ENCODE peak calls at places on chromosomes 5 and 9, in eight cellular contexts. Q, C, T, L, P, J, F and M are unnamed samples.

GRCh38 chr5:91495699-91496098 is 112.6 kb upstream of the ARRDC3 start:
- DNase-seq in Q (no peak), C (no peak), T (no peak), L (no peak), P (no peak), J (no peak), F (no peak), M (no peak)

GRCh38 chr9:114643906-114644305 is 13.7 kb downstream of the TEX53 start:
- DNase-seq in Q (no peak), C (no peak), T (no peak), L (peak; percentile 10), P (no peak), J (no peak), F (no peak), M (no peak)

GRCh38 chr5:110055301-110055700 is 365.6 kb downstream of the MAN2A1 start:
- DNase-seq in Q (no peak), C (no peak), T (peak; percentile 20), L (peak; percentile 60), P (no peak), J (no peak), F (no peak), M (no peak)

GRCh38 chr9:32427111-32427873 is 42.8 kb downstream of the ACO1 start:
- DNase-seq in Q (no peak), C (no peak), T (peak; percentile 66), L (peak; percentile 9), P (no peak), J (peak; percentile 79), F (no peak), M (no peak)

GRCh38 chr9:79657891-79658290 is 86.1 kb downstream of the TLE4 start:
- DNase-seq in Q (no peak), C (no peak), T (no peak), L (no peak), P (no peak), J (no peak), F (no peak), M (no peak)

GRCh38 chr9:15271403-15271802 is 35.6 kb downstream of the TTC39B start:
- DNase-seq in Q (no peak), C (no peak), T (no peak), L (no peak), P (no peak), J (no peak), F (no peak), M (no peak)

GRCh38 chr9:35932732-35933131 is 23.4 kb downstream of the SPAAR start:
- DNase-seq in Q (no peak), C (no peak), T (no peak), L (no peak), P (no peak), J (no peak), F (no peak), M (no peak)

GRCh38 chr9:87239312-87239711 is 258.4 kb upstream of the DAPK1 start:
- DNase-seq in Q (no peak), C (no peak), T (no peak), L (no peak), P (no peak), J (no peak), F (no peak), M (no peak)

GRCh38 chr5:116394186-116394867 is 180.3 kb downstream of the SEMA6A start:
- DNase-seq in Q (no peak), C (no peak), T (no peak), L (no peak), P (no peak), J (no peak), F (no peak), M (no peak)

GRCh38 chr5:17290620-17290974 is 73.2 kb downstream of the BASP1 start:
- DNase-seq in Q (no peak), C (no peak), T (no peak), L (no peak), P (no peak), J (no peak), F (no peak), M (no peak)

GRCh38 chr5:59188415-59189225 is 605.7 kb downstream of the RAB3C start:
- DNase-seq in Q (peak; percentile 67), C (peak; percentile 61), T (peak; percentile 86), L (peak; percentile 77), P (peak; percentile 75), J (peak; percentile 76), F (peak; percentile 73), M (peak; percentile 65)

GRCh38 chr9:4769321-4770080 is 23.2 kb upstream of the RCL1 start:
- DNase-seq in Q (no peak), C (peak; percentile 85), T (peak; percentile 49), L (peak; percentile 38), P (no peak), J (no peak), F (no peak), M (no peak)

GRCh38 chr9:134223601-134224122 is 59.3 kb upstream of the RNU6ATAC start:
- DNase-seq in Q (peak; percentile 9), C (no peak), T (no peak), L (no peak), P (peak; percentile 12), J (no peak), F (no peak), M (no peak)

GRCh38 chr9:124769451-124770358 is 1.4 kb downstream of the NR6A1 start:
- DNase-seq in Q (no peak), C (no peak), T (peak; percentile 31), L (no peak), P (peak; percentile 41), J (peak; percentile 51), F (peak; percentile 51), M (no peak)

GRCh38 chr5:17365756-17366155 is 132.3 kb upstream of the TAF11L2 start:
- DNase-seq in Q (no peak), C (no peak), T (peak; percentile 41), L (no peak), P (no peak), J (no peak), F (no peak), M (no peak)

GRCh38 chr9:137665697-137666504 is 47.1 kb downstream of the EHMT1 start:
- DNase-seq in Q (no peak), C (no peak), T (peak; percentile 81), L (peak; percentile 41), P (no peak), J (no peak), F (no peak), M (no peak)

GRCh38 chr9:87518702-87519335 is 21.2 kb downstream of the DAPK1 start:
- DNase-seq in Q (peak; percentile 60), C (peak; percentile 9), T (peak; percentile 25), L (no peak), P (peak; percentile 69), J (peak; percentile 55), F (peak; percentile 94), M (peak; percentile 80)

GRCh38 chr9:99139868-99140267 is 35.0 kb downstream of the TGFBR1 start:
- DNase-seq in Q (no peak), C (no peak), T (no peak), L (no peak), P (no peak), J (no peak), F (no peak), M (no peak)

GRCh38 chr5:53469946-53470687 is 10.3 kb upstream of the FST start:
- DNase-seq in Q (no peak), C (peak; percentile 68), T (peak; percentile 49), L (peak; percentile 53), P (no peak), J (no peak), F (no peak), M (no peak)

GRCh38 chr5:23742701-23743100 is 235.3 kb downstream of the PRDM9 start:
- DNase-seq in Q (no peak), C (peak; percentile 2), T (no peak), L (no peak), P (no peak), J (no peak), F (no peak), M (no peak)
- TF ChIP-seq CTCF in Q (no peak), C (peak; percentile 19), T (no peak), L (no peak), P (no peak), J (no peak), F (no peak), M (no peak)

GRCh38 chr9:19411316-19411715 is 2.5 kb downstream of the ACER2 start:
- DNase-seq in Q (no peak), C (no peak), T (peak; percentile 13), L (no peak), P (no peak), J (no peak), F (no peak), M (no peak)

GRCh38 chr9:19410195-19410503 is 1.3 kb downstream of the ACER2 start:
- DNase-seq in Q (no peak), C (no peak), T (no peak), L (no peak), P (no peak), J (no peak), F (no peak), M (no peak)

GRCh38 chr9:19409406-19410194 is 791 bp downstream of the ACER2 start:
- DNase-seq in Q (peak; percentile 58), C (peak; percentile 60), T (peak; percentile 24), L (no peak), P (peak; percentile 68), J (peak; percentile 58), F (peak; percentile 43), M (peak; percentile 43)

GRCh38 chr9:19408693-19409405 is at the start of gene ACER2:
- DNase-seq in Q (peak; percentile 96), C (peak; percentile 80), T (peak; percentile 96), L (peak; percentile 91), P (peak; percentile 97), J (peak; percentile 98), F (peak; percentile 95), M (peak; percentile 94)

GRCh38 chr9:19410594-19410993 is 1.8 kb downstream of the ACER2 start:
- DNase-seq in Q (no peak), C (no peak), T (no peak), L (no peak), P (no peak), J (no peak), F (no peak), M (no peak)
- H3K4me3 ChIP-seq in Q (peak overlapping the region; percentile 98), C (no peak overlapping the region), T (no peak overlapping the region), L (no peak overlapping the region), P (no peak overlapping the region), J (no peak overlapping the region), F (no peak overlapping the region), M (no peak overlapping the region)

GRCh38 chr9:20271723-20272122 is 350.6 kb downstream of the MLLT3 start:
- DNase-seq in Q (no peak), C (no peak), T (peak; percentile 41), L (no peak), P (no peak), J (no peak), F (no peak), M (no peak)
- TF ChIP-seq CTCF in Q (no peak), C (no peak), T (peak; percentile 13), L (no peak), P (no peak), J (no peak), F (no peak), M (no peak)

GRCh38 chr5:54882101-54882500 is 103.3 kb downstream of the ESM1 start:
- DNase-seq in Q (no peak), C (peak; percentile 92), T (no peak), L (no peak), P (no peak), J (no peak), F (no peak), M (no peak)

GRCh38 chr5:54885636-54886035 is 99.8 kb downstream of the ESM1 start:
- DNase-seq in Q (no peak), C (no peak), T (no peak), L (no peak), P (no peak), J (no peak), F (no peak), M (no peak)

GRCh38 chr5:54882841-54883240 is 102.6 kb downstream of the ESM1 start:
- DNase-seq in Q (no peak), C (no peak), T (no peak), L (no peak), P (no peak), J (peak; percentile 8), F (no peak), M (no peak)

GRCh38 chr5:54883374-54884194 is 101.8 kb downstream of the ESM1 start:
- DNase-seq in Q (peak; percentile 26), C (no peak), T (peak; percentile 79), L (peak; percentile 72), P (peak; percentile 42), J (peak; percentile 74), F (peak; percentile 53), M (peak; percentile 66)

GRCh38 chr5:54884195-54884536 is 101.2 kb downstream of the ESM1 start:
- DNase-seq in Q (no peak), C (no peak), T (no peak), L (no peak), P (no peak), J (no peak), F (no peak), M (no peak)
- H3K4me3 ChIP-seq in Q (peak overlapping the region; percentile 70), C (peak overlapping the region; percentile 46), T (peak overlapping the region; percentile 64), L (peak overlapping the region; percentile 10), P (peak overlapping the region; percentile 46), J (no peak overlapping the region), F (no peak overlapping the region), M (peak overlapping the region; percentile 46)